ENCODE peak calls at places on chromosomes 6 and 20, in five cellular contexts. Y, J, T, F and W are unnamed samples.

GRCh38 chr20:4661191-4661590 is 60.5 kb upstream of the PRND start:
- DNase-seq in Y (no peak), J (no peak), T (peak; percentile 16), F (no peak), W (no peak)

GRCh38 chr20:13525225-13525940 is 113.3 kb downstream of the TASP1 start:
- DNase-seq in Y (no peak), J (no peak), T (no peak), F (peak; percentile 68), W (no peak)

GRCh38 chr20:41228858-41229257 is 88.7 kb downstream of the ZHX3 start:
- DNase-seq in Y (no peak), J (no peak), T (no peak), F (no peak), W (no peak)

GRCh38 chr20:47529840-47530239 is 28.2 kb downstream of the NCOA3 start:
- DNase-seq in Y (no peak), J (no peak), T (no peak), F (no peak), W (no peak)

GRCh38 chr6:159074120-159074684 is 29.4 kb upstream of the TAGAP start:
- DNase-seq in Y (no peak), J (peak; percentile 70), T (no peak), F (no peak), W (peak; percentile 41)

GRCh38 chr20:13648291-13648690 is 9.6 kb upstream of the TASP1 start:
- DNase-seq in Y (no peak), J (no peak), T (no peak), F (no peak), W (no peak)

GRCh38 chr20:43736588-43737091 is 9.8 kb upstream of the GTSF1L start:
- DNase-seq in Y (peak; percentile 79), J (no peak), T (peak; percentile 25), F (no peak), W (no peak)

GRCh38 chr6:154161689-154162088 is 122.6 kb downstream of the OPRM1 start:
- DNase-seq in Y (peak; percentile 66), J (no peak), T (no peak), F (no peak), W (no peak)

GRCh38 chr6:14984454-14984853 is 261.4 kb upstream of the JARID2 start:
- DNase-seq in Y (no peak), J (peak; percentile 44), T (no peak), F (peak; percentile 36), W (no peak)

GRCh38 chr6:33949877-33950831 is 146.4 kb upstream of the MLN start:
- DNase-seq in Y (no peak), J (no peak), T (peak; percentile 39), F (no peak), W (no peak)

GRCh38 chr6:140623498-140623897 is 1249.0 kb upstream of the CITED2 start:
- DNase-seq in Y (no peak), J (no peak), T (no peak), F (no peak), W (peak; percentile 56)

GRCh38 chr6:130625825-130626500 is 201.2 kb upstream of the SMLR1 start:
- DNase-seq in Y (peak; percentile 53), J (peak; percentile 65), T (no peak), F (no peak), W (peak; percentile 71)

DNA sequence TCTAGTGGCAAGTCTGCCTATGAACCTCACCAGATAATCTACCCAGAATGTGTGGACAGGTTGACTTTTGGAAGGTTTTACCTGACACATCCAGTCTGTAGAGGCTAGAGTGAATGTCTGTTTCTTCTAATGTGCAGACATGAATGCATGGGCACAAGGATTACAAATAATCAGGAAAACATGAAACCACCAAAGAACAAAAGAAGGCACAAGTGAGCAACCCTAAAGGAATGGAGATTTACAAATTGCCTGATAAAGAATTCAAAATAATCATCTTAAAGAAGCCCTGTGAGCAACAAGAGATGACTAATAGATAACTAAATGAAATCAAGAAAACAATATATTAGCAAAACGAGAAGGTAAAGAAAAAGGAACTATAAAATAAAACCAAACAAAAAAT is 876.1 kb upstream of the ADGRB3 start:
- DNase-seq in Y (no peak), J (no peak), T (no peak), F (no peak), W (no peak)
- TF ChIP-seq SP1 in Y (no peak), J (no peak), T (no peak), F (no peak), W (no peak)

GRCh38 chr6:89032599-89032998 is 48.0 kb upstream of the PNRC1 start:
- DNase-seq in Y (no peak), J (no peak), T (no peak), F (no peak), W (no peak)
- TF ChIP-seq SP1 in Y (no peak), J (no peak), T (no peak), F (no peak), W (no peak)

GRCh38 chr20:62314711-62315302 is 12.0 kb downstream of the ADRM1 start:
- DNase-seq in Y (no peak), J (no peak), T (no peak), F (no peak), W (no peak)

GRCh38 chr20:62313460-62314338 is 10.9 kb downstream of the ADRM1 start:
- DNase-seq in Y (no peak), J (no peak), T (no peak), F (no peak), W (no peak)

GRCh38 chr20:62313021-62313420 is 10.2 kb downstream of the ADRM1 start:
- DNase-seq in Y (no peak), J (no peak), T (no peak), F (no peak), W (no peak)

GRCh38 chr20:62315773-62316172 is 13.0 kb downstream of the ADRM1 start:
- DNase-seq in Y (no peak), J (no peak), T (no peak), F (no peak), W (no peak)

DNA sequence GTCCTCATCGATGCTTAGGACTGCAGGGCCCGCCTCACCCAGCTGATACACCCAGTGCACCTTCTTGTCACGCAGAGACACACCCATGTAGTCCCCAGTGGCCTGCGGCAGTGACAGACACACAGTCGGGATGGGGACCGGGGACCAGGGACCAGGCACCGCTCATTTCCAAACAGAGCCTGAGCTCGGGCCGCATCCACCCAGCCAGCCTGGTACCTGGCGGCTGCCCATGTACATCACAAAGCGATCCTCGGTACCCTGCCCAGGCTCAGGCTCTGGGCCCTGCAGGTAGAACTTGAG is 11.5 kb downstream of the ADRM1 start:
- DNase-seq in Y (no peak), J (no peak), T (no peak), F (no peak), W (no peak)
- TF ChIP-seq SP1 in Y (no peak), J (no peak), T (no peak), F (no peak), W (no peak)

GRCh38 chr6:150377211-150377781 is 8.5 kb downstream of the IYD start:
- DNase-seq in Y (no peak), J (no peak), T (no peak), F (peak; percentile 81), W (no peak)

GRCh38 chr6:150380256-150380655 is 11.4 kb downstream of the IYD start:
- DNase-seq in Y (no peak), J (no peak), T (no peak), F (no peak), W (no peak)
- TF ChIP-seq SP1 in Y (no peak), J (no peak), T (no peak), F (no peak), W (no peak)